ENCODE peak calls at places on chromosomes 5 and 9, in eight cellular contexts. One of them, this sample, is unnamed.

GRCh38 chr5:173303878-173304590 is 24.2 kb downstream of the STC2 start:
- DNase-seq in AG08396: no peak
- DNase-seq in astrocyte: peak
- DNase-seq in erythroblast: no peak
- DNase-seq in amniotic stem cell: no peak
- DNase-seq in AG08395: no peak
- DNase-seq in Caki2: peak
- DNase-seq in stimulated activated CD8-positive, alpha-beta memory T cell treated with anti-CD3 and anti-CD28 coated beads, Interleukin-15, amount 100 ng/mL, for 24 hours: no peak
- DNase-seq in this sample: no peak

GRCh38 chr5:32092938-32093812 is 80.9 kb downstream of the GOLPH3 start:
- DNase-seq in amniotic stem cell: peak
- DNase-seq in erythroblast: peak
- DNase-seq in Caki2: peak
- DNase-seq in astrocyte: peak
- DNase-seq in AG08395: peak
- DNase-seq in AG08396: peak
- DNase-seq in stimulated activated CD8-positive, alpha-beta memory T cell treated with anti-CD3 and anti-CD28 coated beads, Interleukin-15, amount 100 ng/mL, for 24 hours: peak
- DNase-seq in this sample: peak

GRCh38 chr5:142529626-142530278 is 156.1 kb downstream of the FGF1 start:
- DNase-seq in Caki2: peak
- DNase-seq in AG08395: peak
- DNase-seq in astrocyte: peak
- DNase-seq in erythroblast: no peak
- DNase-seq in amniotic stem cell: no peak
- DNase-seq in stimulated activated CD8-positive, alpha-beta memory T cell treated with anti-CD3 and anti-CD28 coated beads, Interleukin-15, amount 100 ng/mL, for 24 hours: no peak
- DNase-seq in AG08396: no peak
- DNase-seq in this sample: no peak

GRCh38 chr5:85841653-85842052 is 776.1 kb upstream of the COX7C start:
- DNase-seq in Caki2: no peak
- DNase-seq in amniotic stem cell: no peak
- DNase-seq in stimulated activated CD8-positive, alpha-beta memory T cell treated with anti-CD3 and anti-CD28 coated beads, Interleukin-15, amount 100 ng/mL, for 24 hours: no peak
- DNase-seq in astrocyte: no peak
- DNase-seq in AG08396: no peak
- DNase-seq in AG08395: no peak
- DNase-seq in erythroblast: no peak
- DNase-seq in this sample: no peak

GRCh38 chr9:103245369-103245768 is 250.2 kb downstream of the CYLC2 start:
- DNase-seq in amniotic stem cell: no peak
- DNase-seq in astrocyte: no peak
- DNase-seq in AG08395: no peak
- DNase-seq in stimulated activated CD8-positive, alpha-beta memory T cell treated with anti-CD3 and anti-CD28 coated beads, Interleukin-15, amount 100 ng/mL, for 24 hours: no peak
- DNase-seq in erythroblast: no peak
- DNase-seq in AG08396: no peak
- DNase-seq in Caki2: no peak
- DNase-seq in this sample: no peak

GRCh38 chr5:32014345-32014744 is 159.8 kb downstream of the GOLPH3 start:
- DNase-seq in astrocyte: no peak
- DNase-seq in Caki2: no peak
- DNase-seq in stimulated activated CD8-positive, alpha-beta memory T cell treated with anti-CD3 and anti-CD28 coated beads, Interleukin-15, amount 100 ng/mL, for 24 hours: no peak
- DNase-seq in amniotic stem cell: no peak
- DNase-seq in AG08396: no peak
- DNase-seq in AG08395: no peak
- DNase-seq in erythroblast: no peak
- DNase-seq in this sample: no peak

GRCh38 chr9:123893831-123894460 is 36.0 kb downstream of the DENND1A start:
- DNase-seq in AG08395: peak
- DNase-seq in Caki2: no peak
- DNase-seq in amniotic stem cell: no peak
- DNase-seq in erythroblast: no peak
- DNase-seq in astrocyte: peak
- DNase-seq in stimulated activated CD8-positive, alpha-beta memory T cell treated with anti-CD3 and anti-CD28 coated beads, Interleukin-15, amount 100 ng/mL, for 24 hours: no peak
- DNase-seq in AG08396: no peak
- DNase-seq in this sample: no peak

GRCh38 chr5:142925795-142926194 is 155.6 kb downstream of the ARHGAP26 start:
- DNase-seq in AG08395: peak
- DNase-seq in erythroblast: no peak
- DNase-seq in AG08396: peak
- DNase-seq in Caki2: no peak
- DNase-seq in stimulated activated CD8-positive, alpha-beta memory T cell treated with anti-CD3 and anti-CD28 coated beads, Interleukin-15, amount 100 ng/mL, for 24 hours: no peak
- DNase-seq in astrocyte: peak
- DNase-seq in amniotic stem cell: peak
- DNase-seq in this sample: no peak

GRCh38 chr9:88574993-88575392 is 40.0 kb downstream of the NXNL2 start:
- DNase-seq in stimulated activated CD8-positive, alpha-beta memory T cell treated with anti-CD3 and anti-CD28 coated beads, Interleukin-15, amount 100 ng/mL, for 24 hours: no peak
- DNase-seq in astrocyte: peak
- DNase-seq in amniotic stem cell: no peak
- DNase-seq in erythroblast: no peak
- DNase-seq in AG08395: peak
- DNase-seq in Caki2: no peak
- DNase-seq in AG08396: peak
- DNase-seq in this sample: no peak

GRCh38 chr9:16515207-16515606 is 355.3 kb downstream of the BNC2 start:
- DNase-seq in astrocyte: no peak
- DNase-seq in AG08396: peak
- DNase-seq in AG08395: no peak
- DNase-seq in erythroblast: no peak
- DNase-seq in Caki2: no peak
- DNase-seq in amniotic stem cell: no peak
- DNase-seq in stimulated activated CD8-positive, alpha-beta memory T cell treated with anti-CD3 and anti-CD28 coated beads, Interleukin-15, amount 100 ng/mL, for 24 hours: no peak
- DNase-seq in this sample: no peak

GRCh38 chr5:98978528-98978927 is 49.7 kb upstream of the CHD1 start:
- DNase-seq in AG08395: no peak
- DNase-seq in erythroblast: no peak
- DNase-seq in Caki2: no peak
- DNase-seq in AG08396: no peak
- DNase-seq in stimulated activated CD8-positive, alpha-beta memory T cell treated with anti-CD3 and anti-CD28 coated beads, Interleukin-15, amount 100 ng/mL, for 24 hours: no peak
- DNase-seq in astrocyte: no peak
- DNase-seq in amniotic stem cell: no peak
- DNase-seq in this sample: no peak

GRCh38 chr5:85428426-85428934 is 1043.8 kb upstream of the EDIL3 start:
- DNase-seq in erythroblast: no peak
- DNase-seq in Caki2: no peak
- DNase-seq in AG08396: no peak
- DNase-seq in AG08395: no peak
- DNase-seq in stimulated activated CD8-positive, alpha-beta memory T cell treated with anti-CD3 and anti-CD28 coated beads, Interleukin-15, amount 100 ng/mL, for 24 hours: no peak
- DNase-seq in amniotic stem cell: no peak
- DNase-seq in astrocyte: no peak
- DNase-seq in this sample: no peak

GRCh38 chr5:14125262-14125661 is 17.9 kb upstream of the TRIO start:
- DNase-seq in AG08396: no peak
- DNase-seq in stimulated activated CD8-positive, alpha-beta memory T cell treated with anti-CD3 and anti-CD28 coated beads, Interleukin-15, amount 100 ng/mL, for 24 hours: no peak
- DNase-seq in erythroblast: no peak
- DNase-seq in amniotic stem cell: no peak
- DNase-seq in Caki2: no peak
- DNase-seq in astrocyte: no peak
- DNase-seq in AG08395: no peak
- DNase-seq in this sample: no peak

GRCh38 chr5:133086366-133086875 is 34.6 kb downstream of the HSPA4 start:
- DNase-seq in AG08395: no peak
- DNase-seq in astrocyte: peak
- DNase-seq in Caki2: no peak
- DNase-seq in stimulated activated CD8-positive, alpha-beta memory T cell treated with anti-CD3 and anti-CD28 coated beads, Interleukin-15, amount 100 ng/mL, for 24 hours: no peak
- DNase-seq in erythroblast: no peak
- DNase-seq in AG08396: no peak
- DNase-seq in amniotic stem cell: no peak
- DNase-seq in this sample: no peak

GRCh38 chr9:6184749-6185645 is 30.6 kb upstream of the IL33 start:
- DNase-seq in erythroblast: no peak
- DNase-seq in AG08395: peak
- DNase-seq in Caki2: no peak
- DNase-seq in astrocyte: peak
- DNase-seq in amniotic stem cell: no peak
- DNase-seq in AG08396: peak
- DNase-seq in stimulated activated CD8-positive, alpha-beta memory T cell treated with anti-CD3 and anti-CD28 coated beads, Interleukin-15, amount 100 ng/mL, for 24 hours: no peak
- DNase-seq in this sample: no peak

GRCh38 chr9:126763130-126763764 is 41.6 kb upstream of the ZBTB43 start:
- DNase-seq in astrocyte: peak
- DNase-seq in erythroblast: no peak
- DNase-seq in AG08396: no peak
- DNase-seq in stimulated activated CD8-positive, alpha-beta memory T cell treated with anti-CD3 and anti-CD28 coated beads, Interleukin-15, amount 100 ng/mL, for 24 hours: no peak
- DNase-seq in amniotic stem cell: no peak
- DNase-seq in AG08395: no peak
- DNase-seq in Caki2: peak
- DNase-seq in this sample: no peak

This sample was measured in upper lobe of left lung.